ENCODE peak calls at places on chromosomes 2 and 18, in five cellular contexts. One of them, this sample, is unnamed.

GRCh38 chr2:64612575-64613195 is 41.0 kb downstream of the SERTAD2 start:
- DNase-seq in H1: no peak
- DNase-seq in HEK293T: no peak
- DNase-seq in GM12878: no peak
- DNase-seq in HepG2: no peak
- DNase-seq in this sample: no peak

GRCh38 chr2:149401007-149401406 is 70.6 kb downstream of the LYPD6 start:
- DNase-seq in H1: no peak
- DNase-seq in HEK293T: no peak
- DNase-seq in GM12878: no peak
- DNase-seq in HepG2: no peak
- DNase-seq in this sample: no peak

GRCh38 chr2:111185496-111186022 is 64.8 kb downstream of the BCL2L11 start:
- DNase-seq in H1: no peak
- DNase-seq in HEK293T: no peak
- DNase-seq in GM12878: no peak
- DNase-seq in HepG2: no peak
- DNase-seq in this sample: no peak

GRCh38 chr2:199718074-199718473 is 132.9 kb downstream of the FTCDNL1 start:
- DNase-seq in H1: no peak
- DNase-seq in HEK293T: no peak
- DNase-seq in GM12878: no peak
- DNase-seq in HepG2: peak
- DNase-seq in this sample: no peak

GRCh38 chr2:161564906-161565305 is 59.3 kb upstream of the SLC4A10 start:
- DNase-seq in H1: no peak
- DNase-seq in HEK293T: no peak
- DNase-seq in GM12878: no peak
- DNase-seq in HepG2: no peak
- DNase-seq in this sample: no peak

GRCh38 chr2:150526827-150527226 is 39.4 kb upstream of the RND3 start:
- DNase-seq in H1: no peak
- DNase-seq in HEK293T: no peak
- DNase-seq in GM12878: no peak
- DNase-seq in HepG2: peak
- DNase-seq in this sample: no peak

GRCh38 chr2:71530987-71531332 is 77.6 kb downstream of the DYSF start:
- DNase-seq in H1: no peak
- DNase-seq in HEK293T: no peak
- DNase-seq in GM12878: no peak
- DNase-seq in HepG2: no peak
- DNase-seq in this sample: no peak

GRCh38 chr2:58984731-58985130 is 743.6 kb upstream of the FANCL start:
- DNase-seq in H1: no peak
- DNase-seq in HEK293T: no peak
- DNase-seq in GM12878: peak
- DNase-seq in HepG2: no peak
- DNase-seq in this sample: no peak

GRCh38 chr18:78183815-78184214 is 795.8 kb upstream of the SALL3 start:
- DNase-seq in H1: no peak
- DNase-seq in HEK293T: no peak
- DNase-seq in GM12878: no peak
- DNase-seq in HepG2: no peak
- DNase-seq in this sample: no peak

GRCh38 chr18:46158498-46158897 is 54.3 kb downstream of the HAUS1 start:
- DNase-seq in H1: no peak
- DNase-seq in HEK293T: no peak
- DNase-seq in GM12878: no peak
- DNase-seq in HepG2: no peak
- DNase-seq in this sample: no peak

GRCh38 chr2:105934467-105934866 is 189.8 kb downstream of the NCK2 start:
- DNase-seq in H1: no peak
- DNase-seq in HEK293T: no peak
- DNase-seq in GM12878: no peak
- DNase-seq in HepG2: peak
- DNase-seq in this sample: no peak

GRCh38 chr18:63022429-63023022 is 297.0 kb downstream of the BCL2 start:
- DNase-seq in H1: peak
- DNase-seq in HEK293T: peak
- DNase-seq in GM12878: no peak
- DNase-seq in HepG2: no peak
- DNase-seq in this sample: no peak

GRCh38 chr18:77043541-77044280 is 88.9 kb downstream of the MBP start:
- DNase-seq in H1: no peak
- DNase-seq in HEK293T: no peak
- DNase-seq in GM12878: no peak
- DNase-seq in HepG2: no peak
- DNase-seq in this sample: no peak

GRCh38 chr2:232345251-232345650 is 33.3 kb upstream of the ALPP start:
- DNase-seq in H1: peak
- DNase-seq in HEK293T: no peak
- DNase-seq in GM12878: no peak
- DNase-seq in HepG2: no peak
- DNase-seq in this sample: no peak

GRCh38 chr2:174392706-174393105 is 2.8 kb upstream of the SCRN3 start:
- DNase-seq in H1: no peak
- DNase-seq in HEK293T: no peak
- DNase-seq in GM12878: no peak
- DNase-seq in HepG2: no peak
- DNase-seq in this sample: no peak

GRCh38 chr2:64730551-64731305 is 77.0 kb upstream of the SERTAD2 start:
- DNase-seq in H1: no peak
- DNase-seq in HEK293T: peak
- DNase-seq in GM12878: peak
- DNase-seq in HepG2: peak
- DNase-seq in this sample: no peak

GRCh38 chr2:167595021-167595420 is 652.4 kb downstream of the STK39 start:
- DNase-seq in H1: no peak
- DNase-seq in HEK293T: no peak
- DNase-seq in GM12878: no peak
- DNase-seq in HepG2: no peak
- DNase-seq in this sample: no peak

GRCh38 chr2:43217228-43218220 is 8.9 kb downstream of the ZFP36L2 start:
- DNase-seq in H1: peak
- DNase-seq in HEK293T: no peak
- DNase-seq in GM12878: no peak
- DNase-seq in HepG2: no peak
- DNase-seq in this sample: peak

GRCh38 chr2:205435970-205436369 is 246.3 kb upstream of the NRP2 start:
- DNase-seq in H1: no peak
- DNase-seq in HEK293T: no peak
- DNase-seq in GM12878: no peak
- DNase-seq in HepG2: no peak
- DNase-seq in this sample: no peak

GRCh38 chr2:57444731-57445414 is 601.7 kb upstream of the VRK2 start:
- DNase-seq in H1: no peak
- DNase-seq in HEK293T: no peak
- DNase-seq in GM12878: no peak
- DNase-seq in HepG2: no peak
- DNase-seq in this sample: no peak

GRCh38 chr2:187390891-187391290 is 57.2 kb downstream of the CALCRL start:
- DNase-seq in H1: no peak
- DNase-seq in HEK293T: no peak
- DNase-seq in GM12878: no peak
- DNase-seq in HepG2: peak
- DNase-seq in this sample: no peak

GRCh38 chr2:23595601-23596251 is 210.7 kb downstream of the KLHL29 start:
- DNase-seq in H1: no peak
- DNase-seq in HEK293T: no peak
- DNase-seq in GM12878: no peak
- DNase-seq in HepG2: peak
- DNase-seq in this sample: no peak

GRCh38 chr2:200700856-200701255 is 110.9 kb upstream of the BZW1 start:
- DNase-seq in H1: no peak
- DNase-seq in HEK293T: no peak
- DNase-seq in GM12878: no peak
- DNase-seq in HepG2: no peak
- DNase-seq in this sample: no peak

GRCh38 chr2:71778514-71779305 is 325.3 kb downstream of the DYSF start:
- DNase-seq in H1: peak
- DNase-seq in HEK293T: no peak
- DNase-seq in GM12878: no peak
- DNase-seq in HepG2: no peak
- DNase-seq in this sample: no peak

GRCh38 chr2:160286541-160286940 is 86.5 kb upstream of the ITGB6 start:
- DNase-seq in H1: no peak
- DNase-seq in HEK293T: no peak
- DNase-seq in GM12878: no peak
- DNase-seq in HepG2: no peak
- DNase-seq in this sample: no peak

DNA sequence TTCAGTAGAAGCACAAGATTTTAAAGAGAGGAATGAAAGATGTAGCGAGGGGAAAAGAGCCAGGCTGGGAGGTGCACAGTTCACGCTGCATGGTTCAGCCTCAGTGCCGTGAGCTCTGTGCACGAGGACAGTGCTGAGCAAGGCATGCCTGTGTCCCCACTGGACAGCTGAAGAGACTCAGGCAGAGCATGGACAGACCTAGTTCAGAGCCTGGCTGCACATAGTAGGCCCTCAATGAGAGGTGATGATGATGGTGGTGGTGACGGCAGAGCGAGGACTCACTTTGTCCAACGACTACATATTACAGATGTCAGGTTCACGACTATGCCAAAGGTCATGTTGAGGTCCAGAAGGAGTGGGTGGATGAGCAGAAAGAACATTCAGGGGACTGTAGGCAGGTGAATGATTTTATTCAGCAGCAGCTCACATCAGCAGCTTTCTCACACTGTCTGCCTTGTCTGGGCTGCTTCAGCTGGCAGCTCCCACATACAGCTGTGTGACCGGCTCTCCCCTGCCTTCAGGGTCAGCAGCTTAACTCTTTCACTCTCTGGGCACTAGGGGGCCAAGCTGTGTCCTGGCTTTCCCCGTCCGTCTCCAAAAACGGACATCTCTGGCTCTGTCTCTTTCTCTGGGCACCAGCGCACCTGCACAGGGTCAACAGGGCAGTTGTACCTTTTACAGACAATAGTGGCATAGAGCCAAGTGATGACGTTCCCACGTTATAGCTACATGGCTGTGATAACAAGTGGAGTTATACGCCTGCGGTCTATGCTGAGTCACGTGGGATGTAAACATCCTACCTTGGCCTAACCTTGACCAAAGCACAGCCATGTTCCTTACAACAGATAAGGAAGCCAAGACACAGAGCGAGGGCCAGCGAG is 128.8 kb upstream of the MSH6 start:
- DNase-seq in H1: peak
- DNase-seq in HEK293T: peak
- DNase-seq in GM12878: no peak
- DNase-seq in HepG2: peak
- DNase-seq in this sample: no peak
- TF ChIP-seq SUZ12 in H1: no peak
- TF ChIP-seq SUZ12 in HEK293T: no peak
- TF ChIP-seq SUZ12 in GM12878: no peak
- TF ChIP-seq SUZ12 in HepG2: no peak
- TF ChIP-seq SUZ12 in this sample: no peak

DNA sequence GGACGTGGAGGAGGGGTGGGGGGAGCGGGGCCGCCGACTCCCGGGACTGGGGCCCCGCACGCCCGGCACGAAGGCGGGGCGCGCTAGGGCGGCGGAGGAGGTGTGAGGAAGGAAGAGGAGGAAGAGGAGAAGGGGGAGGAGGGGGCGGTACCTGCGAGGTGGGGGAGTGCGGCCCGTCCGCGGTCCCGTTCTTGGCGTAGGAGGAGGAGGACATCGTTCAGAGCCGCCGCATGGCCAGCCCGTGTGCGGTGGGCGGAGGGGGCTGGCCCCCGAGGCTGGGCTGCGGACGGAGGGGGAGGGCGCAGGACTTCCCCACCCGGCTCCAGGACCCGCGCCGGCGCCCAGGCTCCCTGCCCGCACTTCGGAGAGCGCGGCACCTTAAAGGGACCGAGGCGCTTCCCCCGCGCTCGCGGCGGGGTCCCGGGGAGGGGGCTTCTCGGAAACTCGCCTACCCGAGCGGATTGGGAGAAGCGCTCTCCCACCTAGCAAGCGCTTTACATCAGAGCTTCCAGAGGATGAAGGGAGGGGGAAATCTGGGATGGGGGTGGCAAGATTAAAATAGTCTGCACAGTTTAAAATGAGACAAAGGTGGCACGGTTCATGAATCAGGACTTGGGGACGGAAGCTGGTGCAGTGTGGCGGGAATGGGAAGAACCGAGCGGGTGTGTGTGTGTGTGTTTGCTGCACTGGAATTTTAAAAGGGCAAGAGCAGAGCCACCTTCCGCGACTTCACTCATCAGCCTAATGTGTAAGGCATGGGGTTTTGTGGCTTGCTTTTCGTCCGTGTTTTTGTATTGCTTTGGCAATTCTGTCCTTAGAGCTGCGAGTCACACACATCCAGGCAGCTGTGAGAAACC is at the start of gene CACNB4:
- DNase-seq in H1: peak
- DNase-seq in HEK293T: peak
- DNase-seq in GM12878: no peak
- DNase-seq in HepG2: no peak
- DNase-seq in this sample: no peak
- TF ChIP-seq SUZ12 in H1: peak
- TF ChIP-seq SUZ12 in HEK293T: no peak
- TF ChIP-seq SUZ12 in GM12878: peak
- TF ChIP-seq SUZ12 in HepG2: no peak
- TF ChIP-seq SUZ12 in this sample: peak

DNA sequence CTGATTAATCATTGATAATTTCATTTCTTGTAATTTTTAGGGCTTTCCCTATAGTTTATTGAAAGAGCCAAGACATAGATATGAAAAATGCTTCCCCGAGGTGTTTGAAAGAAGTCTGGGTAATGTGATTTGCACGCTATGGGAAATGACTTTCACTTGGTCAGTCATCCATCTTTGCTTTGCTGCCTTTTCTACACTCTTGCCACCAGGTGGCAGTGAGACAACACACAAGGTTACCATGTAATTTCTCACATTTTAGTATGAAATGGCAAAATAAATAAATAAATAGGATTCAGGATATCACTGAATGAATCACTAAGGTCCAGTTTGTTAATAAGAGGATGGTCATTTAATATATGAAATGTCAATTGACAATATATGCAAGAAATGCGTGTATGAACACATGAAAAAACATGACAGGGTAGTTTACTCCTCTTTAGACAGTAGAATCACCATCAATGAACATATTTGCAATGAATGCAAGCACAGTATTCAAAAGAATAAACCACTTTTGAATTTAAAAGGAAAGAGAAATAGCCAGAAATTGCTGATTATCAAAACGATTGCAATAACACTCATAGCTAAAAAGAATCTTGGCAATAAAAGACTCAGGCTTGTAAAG is 52.2 kb upstream of the KCNH7 start:
- DNase-seq in H1: no peak
- DNase-seq in HEK293T: peak
- DNase-seq in GM12878: peak
- DNase-seq in HepG2: peak
- DNase-seq in this sample: peak
- TF ChIP-seq SUZ12 in H1: no peak
- TF ChIP-seq SUZ12 in HEK293T: no peak
- TF ChIP-seq SUZ12 in GM12878: no peak
- TF ChIP-seq SUZ12 in HepG2: no peak
- TF ChIP-seq SUZ12 in this sample: no peak

DNA sequence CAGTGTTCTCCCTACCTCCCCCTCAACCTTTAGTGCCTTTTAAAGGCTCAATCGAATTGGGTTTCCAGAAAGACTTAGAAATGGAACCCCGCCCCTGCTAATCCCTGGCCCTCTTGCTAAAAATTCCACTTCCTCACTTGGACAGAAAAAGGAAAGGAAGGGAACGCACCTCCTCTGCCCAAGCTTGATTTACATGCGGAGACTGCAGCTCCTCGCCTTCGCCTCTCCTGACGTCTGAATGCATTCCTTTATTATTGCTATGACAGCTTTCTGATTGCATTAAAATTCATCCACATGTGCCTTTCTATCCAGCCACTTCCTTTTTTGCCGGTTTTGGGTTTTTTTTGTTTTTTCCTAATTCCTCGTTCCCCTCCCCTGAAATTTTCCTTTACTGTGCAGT is 287.8 kb downstream of the CELF4 start:
- DNase-seq in H1: no peak
- DNase-seq in HEK293T: no peak
- DNase-seq in GM12878: no peak
- DNase-seq in HepG2: no peak
- DNase-seq in this sample: no peak
- TF ChIP-seq SUZ12 in H1: no peak
- TF ChIP-seq SUZ12 in HEK293T: no peak
- TF ChIP-seq SUZ12 in GM12878: no peak
- TF ChIP-seq SUZ12 in HepG2: no peak
- TF ChIP-seq SUZ12 in this sample: no peak